ENCODE peak calls at places on chromosomes 1 and 21, in six cellular contexts. One of them, this sample, is unnamed.

GRCh38 chr1:247060771-247061170 is 17.8 kb downstream of the ZNF670 start:
- DNase-seq in pancreas: no peak
- DNase-seq in CD4-positive, CD25-positive, alpha-beta regulatory T cell: no peak
- DNase-seq in ovary: no peak
- DNase-seq in aorta: no peak
- DNase-seq in IMR-90: no peak
- DNase-seq in this sample: no peak

GRCh38 chr1:246930830-246931548 is 759 bp downstream of the AHCTF1 start:
- DNase-seq in pancreas: peak; percentile 40
- DNase-seq in CD4-positive, CD25-positive, alpha-beta regulatory T cell: peak; percentile 57
- DNase-seq in ovary: peak; percentile 67
- DNase-seq in aorta: peak; percentile 86
- DNase-seq in IMR-90: peak; percentile 58
- DNase-seq in this sample: peak; percentile 87

GRCh38 chr1:50354813-50355212 is 68.4 kb downstream of the DMRTA2 start:
- DNase-seq in pancreas: no peak
- DNase-seq in CD4-positive, CD25-positive, alpha-beta regulatory T cell: no peak
- DNase-seq in ovary: no peak
- DNase-seq in aorta: no peak
- DNase-seq in IMR-90: no peak
- DNase-seq in this sample: no peak

GRCh38 chr1:97797403-97798183 is 123.2 kb downstream of the DPYD start:
- DNase-seq in pancreas: no peak
- DNase-seq in CD4-positive, CD25-positive, alpha-beta regulatory T cell: no peak
- DNase-seq in ovary: no peak
- DNase-seq in aorta: no peak
- DNase-seq in IMR-90: peak; percentile 33
- DNase-seq in this sample: no peak

GRCh38 chr1:38744452-38745350 is 114.9 kb downstream of the RRAGC start:
- DNase-seq in pancreas: no peak
- DNase-seq in CD4-positive, CD25-positive, alpha-beta regulatory T cell: no peak
- DNase-seq in ovary: no peak
- DNase-seq in aorta: no peak
- DNase-seq in IMR-90: no peak
- DNase-seq in this sample: no peak

GRCh38 chr1:9494936-9495758 is 44.1 kb upstream of the SLC25A33 start:
- DNase-seq in pancreas: peak; percentile 20
- DNase-seq in CD4-positive, CD25-positive, alpha-beta regulatory T cell: peak; percentile 73
- DNase-seq in ovary: peak; percentile 60
- DNase-seq in aorta: peak; percentile 89
- DNase-seq in IMR-90: peak; percentile 32
- DNase-seq in this sample: no peak

GRCh38 chr1:41673806-41674205 is 189.3 kb upstream of the EDN2 start:
- DNase-seq in pancreas: no peak
- DNase-seq in CD4-positive, CD25-positive, alpha-beta regulatory T cell: peak; percentile 82
- DNase-seq in ovary: no peak
- DNase-seq in aorta: no peak
- DNase-seq in IMR-90: peak; percentile 17
- DNase-seq in this sample: peak; percentile 52

GRCh38 chr1:230071316-230071715 is 4.3 kb downstream of the GALNT2 start:
- DNase-seq in pancreas: no peak
- DNase-seq in CD4-positive, CD25-positive, alpha-beta regulatory T cell: no peak
- DNase-seq in ovary: no peak
- DNase-seq in aorta: no peak
- DNase-seq in IMR-90: no peak
- DNase-seq in this sample: no peak

GRCh38 chr1:171258429-171258828 is 10.1 kb downstream of the FMO1 start:
- DNase-seq in pancreas: no peak
- DNase-seq in CD4-positive, CD25-positive, alpha-beta regulatory T cell: no peak
- DNase-seq in ovary: peak; percentile 27
- DNase-seq in aorta: no peak
- DNase-seq in IMR-90: no peak
- DNase-seq in this sample: no peak

GRCh38 chr21:38306407-38306806 is 49.6 kb downstream of the KCNJ15 start:
- DNase-seq in pancreas: no peak
- DNase-seq in CD4-positive, CD25-positive, alpha-beta regulatory T cell: no peak
- DNase-seq in ovary: no peak
- DNase-seq in aorta: no peak
- DNase-seq in IMR-90: peak; percentile 96
- DNase-seq in this sample: no peak

GRCh38 chr1:109718495-109718894 is 6.4 kb downstream of the GSTM5 start:
- DNase-seq in pancreas: no peak
- DNase-seq in CD4-positive, CD25-positive, alpha-beta regulatory T cell: no peak
- DNase-seq in ovary: no peak
- DNase-seq in aorta: no peak
- DNase-seq in IMR-90: peak; percentile 27
- DNase-seq in this sample: no peak

GRCh38 chr1:65265296-65266271 is 43.8 kb upstream of the DNAJC6 start:
- DNase-seq in pancreas: peak; percentile 19
- DNase-seq in CD4-positive, CD25-positive, alpha-beta regulatory T cell: peak; percentile 68
- DNase-seq in ovary: peak; percentile 21
- DNase-seq in aorta: peak; percentile 76
- DNase-seq in IMR-90: no peak
- DNase-seq in this sample: peak; percentile 75

GRCh38 chr1:236868625-236869467 is 73.8 kb downstream of the MTR start:
- DNase-seq in pancreas: no peak
- DNase-seq in CD4-positive, CD25-positive, alpha-beta regulatory T cell: peak; percentile 76
- DNase-seq in ovary: no peak
- DNase-seq in aorta: no peak
- DNase-seq in IMR-90: peak; percentile 77
- DNase-seq in this sample: no peak

GRCh38 chr1:224259986-224260385 is 70.0 kb downstream of the NVL start:
- DNase-seq in pancreas: no peak
- DNase-seq in CD4-positive, CD25-positive, alpha-beta regulatory T cell: no peak
- DNase-seq in ovary: no peak
- DNase-seq in aorta: no peak
- DNase-seq in IMR-90: no peak
- DNase-seq in this sample: no peak

GRCh38 chr1:29532285-29532684 is 296.0 kb downstream of the PTPRU start:
- DNase-seq in pancreas: no peak
- DNase-seq in CD4-positive, CD25-positive, alpha-beta regulatory T cell: no peak
- DNase-seq in ovary: peak; percentile 2
- DNase-seq in aorta: no peak
- DNase-seq in IMR-90: no peak
- DNase-seq in this sample: no peak

GRCh38 chr1:207840380-207840779 is 70.5 kb downstream of the CD34 start:
- DNase-seq in pancreas: no peak
- DNase-seq in CD4-positive, CD25-positive, alpha-beta regulatory T cell: no peak
- DNase-seq in ovary: no peak
- DNase-seq in aorta: no peak
- DNase-seq in IMR-90: no peak
- DNase-seq in this sample: no peak

GRCh38 chr1:178126790-178127189 is 32.9 kb downstream of the RASAL2 start:
- DNase-seq in pancreas: no peak
- DNase-seq in CD4-positive, CD25-positive, alpha-beta regulatory T cell: no peak
- DNase-seq in ovary: no peak
- DNase-seq in aorta: no peak
- DNase-seq in IMR-90: peak; percentile 95
- DNase-seq in this sample: no peak

DNA sequence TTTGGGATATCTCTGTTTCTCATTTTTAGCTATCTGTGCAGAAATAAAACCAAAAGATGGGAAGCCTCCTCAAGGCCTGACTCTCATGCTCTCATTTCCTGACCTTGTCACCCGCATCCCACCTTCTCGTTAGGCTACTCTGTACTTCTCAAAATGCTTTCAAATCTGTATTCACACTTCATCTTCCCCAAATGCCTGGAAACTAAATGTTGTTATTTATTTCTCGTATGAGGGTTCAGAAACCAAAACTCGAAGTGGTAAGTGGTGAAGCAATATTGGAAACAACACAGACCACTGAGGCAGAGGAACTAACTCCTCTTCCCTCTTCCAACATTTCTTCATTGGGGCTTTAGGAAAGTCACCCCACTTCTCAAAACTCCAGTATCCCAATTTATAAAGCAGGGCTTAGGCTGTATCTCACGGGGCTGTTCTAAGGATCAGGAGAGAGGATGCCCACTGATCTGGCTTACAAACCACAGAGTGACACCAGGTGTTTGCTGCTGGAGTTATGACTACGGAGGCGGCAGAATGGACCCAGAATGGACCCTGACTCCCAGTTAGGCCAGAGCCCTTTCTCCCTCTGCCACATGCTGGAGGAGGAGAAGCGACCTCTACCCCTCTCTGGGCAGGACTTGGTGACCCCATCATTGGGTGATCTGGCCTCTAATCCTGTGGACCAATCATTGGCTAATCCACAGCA is 3.5 kb downstream of the SLAMF7 start:
- DNase-seq in pancreas: no peak
- DNase-seq in CD4-positive, CD25-positive, alpha-beta regulatory T cell: no peak
- DNase-seq in ovary: no peak
- DNase-seq in aorta: no peak
- DNase-seq in IMR-90: no peak
- DNase-seq in this sample: no peak
- H3K4me3 ChIP-seq in pancreas: no peak overlapping the region
- H3K4me3 ChIP-seq in CD4-positive, CD25-positive, alpha-beta regulatory T cell: no peak overlapping the region
- H3K4me3 ChIP-seq in ovary: no peak overlapping the region
- H3K4me3 ChIP-seq in aorta: no peak overlapping the region
- H3K4me3 ChIP-seq in IMR-90: no peak overlapping the region
- H3K4me3 ChIP-seq in this sample: no peak overlapping the region

DNA sequence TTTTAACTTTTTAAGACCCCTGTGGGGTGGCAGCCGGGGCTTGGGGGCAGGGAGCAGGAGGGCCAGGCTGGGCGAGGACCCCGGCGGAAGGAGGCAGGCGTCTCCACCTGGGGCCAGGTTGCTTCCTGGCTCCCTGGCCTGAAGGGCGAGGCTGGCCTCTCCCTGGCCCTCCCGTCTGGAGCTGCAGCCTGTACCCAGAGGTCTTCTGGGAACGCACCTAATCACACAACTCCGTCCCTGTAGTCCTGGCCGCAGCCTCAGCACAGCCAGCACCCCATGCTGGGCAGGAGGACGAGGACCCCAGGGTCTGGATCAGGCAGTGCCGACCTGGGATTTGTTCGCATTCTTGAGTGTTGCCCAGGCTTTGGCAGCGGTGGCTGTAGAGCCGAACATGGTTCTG is 14.1 kb upstream of the TTC34 start:
- DNase-seq in pancreas: no peak
- DNase-seq in CD4-positive, CD25-positive, alpha-beta regulatory T cell: no peak
- DNase-seq in ovary: no peak
- DNase-seq in aorta: no peak
- DNase-seq in IMR-90: no peak
- DNase-seq in this sample: peak; percentile 62
- H3K4me1 ChIP-seq in pancreas: no peaks in the 10 kb centered on the region
- H3K4me1 ChIP-seq in CD4-positive, CD25-positive, alpha-beta regulatory T cell: no peaks in the 10 kb centered on the region
- H3K4me1 ChIP-seq in ovary: no peaks in the 10 kb centered on the region
- H3K4me1 ChIP-seq in aorta: no peaks in the 10 kb centered on the region
- H3K4me1 ChIP-seq in IMR-90: no peaks in the 10 kb centered on the region
- H3K4me1 ChIP-seq in this sample: no peaks in the 10 kb centered on the region

GRCh38 chr1:23124259-23125026 is 44.2 kb downstream of the LUZP1 start:
- DNase-seq in pancreas: no peak
- DNase-seq in CD4-positive, CD25-positive, alpha-beta regulatory T cell: peak; percentile 30
- DNase-seq in ovary: no peak
- DNase-seq in aorta: no peak
- DNase-seq in IMR-90: no peak
- DNase-seq in this sample: no peak

GRCh38 chr1:23126200-23126599 is 42.5 kb downstream of the LUZP1 start:
- DNase-seq in pancreas: no peak
- DNase-seq in CD4-positive, CD25-positive, alpha-beta regulatory T cell: no peak
- DNase-seq in ovary: no peak
- DNase-seq in aorta: no peak
- DNase-seq in IMR-90: no peak
- DNase-seq in this sample: no peak

GRCh38 chr1:23126801-23127200 is 41.9 kb downstream of the LUZP1 start:
- DNase-seq in pancreas: no peak
- DNase-seq in CD4-positive, CD25-positive, alpha-beta regulatory T cell: no peak
- DNase-seq in ovary: no peak
- DNase-seq in aorta: no peak
- DNase-seq in IMR-90: peak; percentile 87
- DNase-seq in this sample: no peak

GRCh38 chr1:23123528-23123927 is 45.1 kb downstream of the LUZP1 start:
- DNase-seq in pancreas: no peak
- DNase-seq in CD4-positive, CD25-positive, alpha-beta regulatory T cell: no peak
- DNase-seq in ovary: no peak
- DNase-seq in aorta: no peak
- DNase-seq in IMR-90: no peak
- DNase-seq in this sample: no peak

GRCh38 chr1:23125489-23125888 is 43.2 kb downstream of the LUZP1 start:
- DNase-seq in pancreas: no peak
- DNase-seq in CD4-positive, CD25-positive, alpha-beta regulatory T cell: no peak
- DNase-seq in ovary: no peak
- DNase-seq in aorta: no peak
- DNase-seq in IMR-90: no peak
- DNase-seq in this sample: no peak
- H3K27ac ChIP-seq in pancreas: no peak overlapping the region
- H3K27ac ChIP-seq in CD4-positive, CD25-positive, alpha-beta regulatory T cell: no peak overlapping the region
- H3K27ac ChIP-seq in ovary: no peak overlapping the region
- H3K27ac ChIP-seq in aorta: no peak overlapping the region
- H3K27ac ChIP-seq in IMR-90: no peak overlapping the region
- H3K27ac ChIP-seq in this sample: no peak overlapping the region

DNA sequence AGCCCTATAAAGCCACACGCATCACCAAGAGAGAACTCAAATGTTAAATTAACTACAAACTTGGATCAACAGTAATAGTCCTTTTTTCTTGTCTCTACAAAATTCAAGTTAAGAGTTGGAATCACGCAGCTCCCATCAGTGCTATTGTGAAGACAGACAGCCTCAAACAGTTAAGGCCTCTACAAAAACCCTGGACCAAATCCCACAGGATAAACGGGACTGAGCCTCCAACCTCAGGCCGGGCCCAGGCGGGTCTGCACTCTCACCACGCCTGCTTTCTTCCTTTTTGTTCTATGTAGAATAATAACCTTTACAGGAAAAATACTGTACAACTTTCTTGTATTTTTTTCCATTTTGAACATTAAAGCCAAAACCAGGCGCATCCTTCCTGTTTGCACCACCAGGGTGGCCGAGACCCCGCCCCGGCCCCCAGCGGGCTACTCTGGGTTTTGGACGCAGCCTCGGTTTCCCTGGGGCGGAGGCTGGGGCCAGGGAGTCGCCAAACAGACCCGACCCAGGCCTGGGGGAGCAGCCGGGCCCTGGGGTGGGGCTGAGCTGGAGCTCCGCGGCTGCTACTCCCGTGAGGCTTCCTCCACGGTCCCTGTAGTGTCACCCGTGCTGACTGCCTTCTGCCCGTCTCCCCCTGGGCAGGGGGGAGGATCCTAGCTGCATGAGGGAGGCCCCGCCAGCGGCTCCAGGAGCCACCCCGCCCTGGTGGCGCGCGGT is 158.4 kb downstream of the CASZ1 start:
- DNase-seq in pancreas: no peak
- DNase-seq in CD4-positive, CD25-positive, alpha-beta regulatory T cell: no peak
- DNase-seq in ovary: no peak
- DNase-seq in aorta: no peak
- DNase-seq in IMR-90: no peak
- DNase-seq in this sample: no peak
- H3K4me3 ChIP-seq in pancreas: no peak overlapping the region
- H3K4me3 ChIP-seq in CD4-positive, CD25-positive, alpha-beta regulatory T cell: no peak overlapping the region
- H3K4me3 ChIP-seq in ovary: peak overlapping the region; percentile 21
- H3K4me3 ChIP-seq in aorta: no peak overlapping the region
- H3K4me3 ChIP-seq in IMR-90: no peak overlapping the region
- H3K4me3 ChIP-seq in this sample: no peak overlapping the region